ENCODE peak calls at places on chromosomes 4 and X, in six cellular contexts. J is right lobe of liver; A is NCI-H1092 treated with DMSO at 0.1 percent for 48 hours; P is activated CD8-positive, alpha-beta T cell treated with anti-CD3 and anti-CD28 coated beads for 36 hours; H is naive thymus-derived CD4-positive, alpha-beta T cell; L is PC-9. E is an unnamed sample.
A peak's percentile ranks its signal among the peaks of the same experiment; 100 is the strongest.

GRCh38 chrX:335758-336155 is 17.2 kb upstream of the GTPBP6 start:
- DNase-seq in J (peak; percentile 36), A (no peak), P (no peak), H (no peak), L (no peak), E (no peak)

GRCh38 chr4:149738156-149738555 is 77.5 kb downstream of the IQCM start:
- DNase-seq in J (no peak), A (no peak), P (no peak), H (no peak), L (no peak), E (no peak)

GRCh38 chrX:21398424-21398823 is 24.2 kb downstream of the CNKSR2 start:
- DNase-seq in J (no peak), A (no peak), P (peak; percentile 39), H (no peak), L (no peak), E (no peak)

GRCh38 chrX:14476169-14476568 is 53.2 kb upstream of the GLRA2 start:
- DNase-seq in J (no peak), A (peak; percentile 63), P (no peak), H (no peak), L (no peak), E (no peak)

GRCh38 chr4:98939892-98940298 is 11.0 kb upstream of the EIF4E start:
- DNase-seq in J (no peak), A (peak; percentile 20), P (no peak), H (no peak), L (no peak), E (no peak)

GRCh38 chr4:176875026-176875425 is 82.3 kb upstream of the VEGFC start:
- DNase-seq in J (no peak), A (no peak), P (no peak), H (no peak), L (no peak), E (no peak)

GRCh38 chr4:123398151-123398802 is 1.7 kb downstream of the SPRY1 start:
- DNase-seq in J (peak; percentile 81), A (peak; percentile 70), P (peak; percentile 77), H (peak; percentile 64), L (peak; percentile 81), E (no peak)

GRCh38 chr4:141643557-141643956 is 7.2 kb downstream of the IL15 start:
- DNase-seq in J (no peak), A (no peak), P (no peak), H (no peak), L (no peak), E (no peak)

GRCh38 chrX:2828404-2829065 is at the start of gene GYG2:
- DNase-seq in J (peak; percentile 68), A (no peak), P (no peak), H (no peak), L (no peak), E (no peak)

GRCh38 chr4:23889814-23890269 is at the start of gene PPARGC1A:
- DNase-seq in J (peak; percentile 86), A (peak; percentile 38), P (no peak), H (no peak), L (no peak), E (peak; percentile 83)

GRCh38 chr4:159398236-159398638 is 295.4 kb downstream of the RAPGEF2 start:
- DNase-seq in J (no peak), A (no peak), P (no peak), H (no peak), L (no peak), E (no peak)

GRCh38 chr4:8332891-8333331 is 63.4 kb downstream of the HTRA3 start:
- DNase-seq in J (no peak), A (no peak), P (no peak), H (no peak), L (peak; percentile 49), E (no peak)

GRCh38 chr4:162705130-162705803 is 461.4 kb downstream of the NAF1 start:
- DNase-seq in J (no peak), A (no peak), P (no peak), H (no peak), L (no peak), E (no peak)

GRCh38 chrX:10015711-10016515 is 48.8 kb downstream of the CLDN34 start:
- DNase-seq in J (no peak), A (peak; percentile 16), P (peak; percentile 15), H (peak; percentile 8), L (peak; percentile 25), E (no peak)

GRCh38 chr4:182819751-182820150 is 97.4 kb downstream of the DCTD start:
- DNase-seq in J (no peak), A (no peak), P (no peak), H (no peak), L (no peak), E (no peak)

GRCh38 chr4:78136109-78137081 is 79.3 kb downstream of the FRAS1 start:
- DNase-seq in J (no peak), A (no peak), P (no peak), H (no peak), L (no peak), E (no peak)

GRCh38 chr4:173014113-173014558 is 154.5 kb upstream of the GALNT7 start:
- DNase-seq in J (no peak), A (no peak), P (no peak), H (no peak), L (no peak), E (no peak)

GRCh38 chr4:107966903-107967302 is 22.8 kb upstream of the HADH start:
- DNase-seq in J (no peak), A (no peak), P (no peak), H (no peak), L (no peak), E (no peak)

GRCh38 chr4:168877779-168878491 is 132.1 kb downstream of the CBR4 start:
- DNase-seq in J (peak; percentile 76), A (peak; percentile 68), P (peak; percentile 48), H (peak; percentile 25), L (peak; percentile 49), E (no peak)

GRCh38 chr4:188110741-188111458 is 1.5 kb upstream of the TRIML2 start:
- DNase-seq in J (no peak), A (no peak), P (no peak), H (no peak), L (no peak), E (no peak)

GRCh38 chrX:150007356-150007755 is 69.1 kb upstream of the EOLA2 start:
- DNase-seq in J (no peak), A (no peak), P (no peak), H (no peak), L (no peak), E (no peak)

GRCh38 chr4:74996996-74997395 is 64.1 kb downstream of the PARM1 start:
- DNase-seq in J (no peak), A (no peak), P (no peak), H (no peak), L (no peak), E (no peak)

E was measured in NCI-H2029 treated with DMSO at 0.1 percent for 48 hours.